ENCODE peak calls at places on chromosomes 6 and 20, in seven cellular contexts. One of them, this sample, is unnamed. For H3K4me1, the result is how much of the 10 kb centered on the place peaks cover.

GRCh38 chr6:86961432-86962200 is 24.3 kb downstream of the HTR1E start:
- DNase-seq in adrenal gland: no peak
- DNase-seq in SJSA1: no peak
- DNase-seq in neuronal stem cell: no peak
- DNase-seq in IMR-90: no peak
- DNase-seq in OCI-LY7: no peak
- DNase-seq in thyroid gland: no peak
- DNase-seq in this sample: no peak

GRCh38 chr6:136647363-136647763 is 97.1 kb upstream of the MAP7 start:
- DNase-seq in adrenal gland: peak
- DNase-seq in IMR-90: peak
- DNase-seq in OCI-LY7: no peak
- DNase-seq in thyroid gland: no peak
- DNase-seq in SJSA1: peak
- DNase-seq in neuronal stem cell: no peak
- DNase-seq in this sample: peak

GRCh38 chr6:143248359-143248758 is 187.7 kb downstream of the AIG1 start:
- DNase-seq in adrenal gland: no peak
- DNase-seq in SJSA1: no peak
- DNase-seq in neuronal stem cell: no peak
- DNase-seq in IMR-90: no peak
- DNase-seq in thyroid gland: no peak
- DNase-seq in OCI-LY7: no peak
- DNase-seq in this sample: no peak

GRCh38 chr20:10502098-10502526 is 67.0 kb downstream of the SLX4IP start:
- DNase-seq in adrenal gland: no peak
- DNase-seq in OCI-LY7: no peak
- DNase-seq in SJSA1: no peak
- DNase-seq in IMR-90: no peak
- DNase-seq in neuronal stem cell: no peak
- DNase-seq in thyroid gland: no peak
- DNase-seq in this sample: no peak

GRCh38 chr6:13614126-13614925 is 809 bp upstream of the NOL7 start:
- DNase-seq in OCI-LY7: peak
- DNase-seq in neuronal stem cell: no peak
- DNase-seq in SJSA1: peak
- DNase-seq in IMR-90: no peak
- DNase-seq in thyroid gland: peak
- DNase-seq in adrenal gland: peak
- DNase-seq in this sample: peak

GRCh38 chr6:30013296-30013922 is 47.7 kb upstream of the POLR1H start:
- DNase-seq in SJSA1: no peak
- DNase-seq in OCI-LY7: peak
- DNase-seq in IMR-90: no peak
- DNase-seq in thyroid gland: peak
- DNase-seq in adrenal gland: no peak
- DNase-seq in neuronal stem cell: no peak
- DNase-seq in this sample: peak

GRCh38 chr6:116060572-116061283 is at the start of gene FRK:
- DNase-seq in OCI-LY7: no peak
- DNase-seq in neuronal stem cell: no peak
- DNase-seq in IMR-90: peak
- DNase-seq in thyroid gland: no peak
- DNase-seq in adrenal gland: no peak
- DNase-seq in SJSA1: no peak
- DNase-seq in this sample: peak

GRCh38 chr6:159819932-159820640 is 20.0 kb downstream of the PNLDC1 start:
- DNase-seq in SJSA1: no peak
- DNase-seq in adrenal gland: no peak
- DNase-seq in OCI-LY7: peak
- DNase-seq in thyroid gland: no peak
- DNase-seq in IMR-90: no peak
- DNase-seq in neuronal stem cell: no peak
- DNase-seq in this sample: no peak

GRCh38 chr20:45343867-45344721 is 4.1 kb downstream of the SDC4 start:
- DNase-seq in adrenal gland: peak
- DNase-seq in neuronal stem cell: no peak
- DNase-seq in IMR-90: peak
- DNase-seq in OCI-LY7: no peak
- DNase-seq in thyroid gland: peak
- DNase-seq in SJSA1: peak
- DNase-seq in this sample: peak

GRCh38 chr6:138454976-138455706 is 44.2 kb downstream of the NHSL1 start:
- DNase-seq in SJSA1: no peak
- DNase-seq in neuronal stem cell: no peak
- DNase-seq in thyroid gland: no peak
- DNase-seq in IMR-90: no peak
- DNase-seq in adrenal gland: no peak
- DNase-seq in OCI-LY7: no peak
- DNase-seq in this sample: peak

GRCh38 chr20:42635699-42636411 is 553.9 kb downstream of the PTPRT start:
- DNase-seq in IMR-90: no peak
- DNase-seq in SJSA1: no peak
- DNase-seq in thyroid gland: no peak
- DNase-seq in OCI-LY7: no peak
- DNase-seq in neuronal stem cell: no peak
- DNase-seq in adrenal gland: no peak
- DNase-seq in this sample: peak

GRCh38 chr6:4780360-4780812 is 4.2 kb downstream of the CDYL start:
- DNase-seq in adrenal gland: peak
- DNase-seq in neuronal stem cell: no peak
- DNase-seq in IMR-90: peak
- DNase-seq in OCI-LY7: no peak
- DNase-seq in SJSA1: peak
- DNase-seq in thyroid gland: peak
- DNase-seq in this sample: no peak

GRCh38 chr6:41122373-41122772 is 31.8 kb downstream of the TREML1 start:
- DNase-seq in neuronal stem cell: no peak
- DNase-seq in adrenal gland: no peak
- DNase-seq in IMR-90: peak
- DNase-seq in thyroid gland: no peak
- DNase-seq in OCI-LY7: no peak
- DNase-seq in SJSA1: no peak
- DNase-seq in this sample: no peak

GRCh38 chr6:134882426-134883038 is 67.4 kb downstream of the ALDH8A1 start:
- DNase-seq in OCI-LY7: peak
- DNase-seq in IMR-90: peak
- DNase-seq in adrenal gland: peak
- DNase-seq in neuronal stem cell: peak
- DNase-seq in SJSA1: peak
- DNase-seq in thyroid gland: peak
- DNase-seq in this sample: peak

GRCh38 chr6:67680297-67680932 is 954.7 kb upstream of the ADGRB3 start:
- DNase-seq in SJSA1: no peak
- DNase-seq in OCI-LY7: no peak
- DNase-seq in neuronal stem cell: no peak
- DNase-seq in adrenal gland: no peak
- DNase-seq in thyroid gland: no peak
- DNase-seq in IMR-90: peak
- DNase-seq in this sample: no peak

GRCh38 chr6:31528307-31528777 is 420 bp upstream of the MCCD1 start:
- DNase-seq in thyroid gland: no peak
- DNase-seq in SJSA1: no peak
- DNase-seq in OCI-LY7: no peak
- DNase-seq in IMR-90: no peak
- DNase-seq in adrenal gland: no peak
- DNase-seq in neuronal stem cell: no peak
- DNase-seq in this sample: no peak

GRCh38 chr6:161257778-161258457 is 15.9 kb downstream of the AGPAT4 start:
- DNase-seq in thyroid gland: no peak
- DNase-seq in SJSA1: peak
- DNase-seq in neuronal stem cell: no peak
- DNase-seq in OCI-LY7: no peak
- DNase-seq in IMR-90: peak
- DNase-seq in adrenal gland: no peak
- DNase-seq in this sample: no peak

GRCh38 chr6:107495196-107495643 is 5.3 kb downstream of the SOBP start:
- DNase-seq in SJSA1: no peak
- DNase-seq in OCI-LY7: peak
- DNase-seq in neuronal stem cell: no peak
- DNase-seq in IMR-90: peak
- DNase-seq in thyroid gland: peak
- DNase-seq in adrenal gland: peak
- DNase-seq in this sample: no peak

GRCh38 chr6:22444335-22444734 is 125.0 kb upstream of the HDGFL1 start:
- DNase-seq in adrenal gland: no peak
- DNase-seq in OCI-LY7: no peak
- DNase-seq in thyroid gland: no peak
- DNase-seq in SJSA1: no peak
- DNase-seq in neuronal stem cell: no peak
- DNase-seq in IMR-90: peak
- DNase-seq in this sample: no peak

GRCh38 chr6:132465530-132466485 is 47.1 kb downstream of the STX7 start:
- DNase-seq in SJSA1: no peak
- DNase-seq in thyroid gland: no peak
- DNase-seq in neuronal stem cell: no peak
- DNase-seq in adrenal gland: no peak
- DNase-seq in IMR-90: no peak
- DNase-seq in OCI-LY7: peak
- DNase-seq in this sample: no peak

GRCh38 chr6:15659181-15659580 is 3.6 kb downstream of the DTNBP1 start:
- DNase-seq in SJSA1: no peak
- DNase-seq in adrenal gland: no peak
- DNase-seq in thyroid gland: no peak
- DNase-seq in neuronal stem cell: no peak
- DNase-seq in IMR-90: no peak
- DNase-seq in OCI-LY7: no peak
- DNase-seq in this sample: no peak

GRCh38 chr20:48015136-48015925 is 230.1 kb upstream of the SULF2 start:
- DNase-seq in neuronal stem cell: no peak
- DNase-seq in IMR-90: peak
- DNase-seq in thyroid gland: no peak
- DNase-seq in OCI-LY7: no peak
- DNase-seq in SJSA1: no peak
- DNase-seq in adrenal gland: no peak
- DNase-seq in this sample: no peak

GRCh38 chr6:142702501-142703460 is 242.2 kb downstream of the HIVEP2 start:
- DNase-seq in neuronal stem cell: no peak
- DNase-seq in thyroid gland: peak
- DNase-seq in SJSA1: no peak
- DNase-seq in OCI-LY7: no peak
- DNase-seq in adrenal gland: peak
- DNase-seq in IMR-90: no peak
- DNase-seq in this sample: peak

GRCh38 chr6:121668259-121668658 is 232.8 kb downstream of the GJA1 start:
- DNase-seq in IMR-90: peak
- DNase-seq in adrenal gland: no peak
- DNase-seq in neuronal stem cell: no peak
- DNase-seq in OCI-LY7: no peak
- DNase-seq in SJSA1: no peak
- DNase-seq in thyroid gland: no peak
- DNase-seq in this sample: no peak

GRCh38 chr6:1316482-1317220 is 4.8 kb downstream of the FOXQ1 start:
- DNase-seq in neuronal stem cell: no peak
- DNase-seq in OCI-LY7: no peak
- DNase-seq in adrenal gland: peak
- DNase-seq in SJSA1: no peak
- DNase-seq in thyroid gland: peak
- DNase-seq in IMR-90: no peak
- DNase-seq in this sample: peak

GRCh38 chr20:35216541-35216940 is 9.9 kb upstream of the MMP24 start:
- DNase-seq in neuronal stem cell: no peak
- DNase-seq in thyroid gland: no peak
- DNase-seq in adrenal gland: no peak
- DNase-seq in SJSA1: no peak
- DNase-seq in OCI-LY7: no peak
- DNase-seq in IMR-90: no peak
- DNase-seq in this sample: no peak
- H3K27ac ChIP-seq in neuronal stem cell: no peak
- H3K27ac ChIP-seq in thyroid gland: no peak
- H3K27ac ChIP-seq in adrenal gland: no peak
- H3K27ac ChIP-seq in SJSA1: no peak
- H3K27ac ChIP-seq in OCI-LY7: no peak
- H3K27ac ChIP-seq in IMR-90: no peak
- H3K27ac ChIP-seq in this sample: no peak

DNA sequence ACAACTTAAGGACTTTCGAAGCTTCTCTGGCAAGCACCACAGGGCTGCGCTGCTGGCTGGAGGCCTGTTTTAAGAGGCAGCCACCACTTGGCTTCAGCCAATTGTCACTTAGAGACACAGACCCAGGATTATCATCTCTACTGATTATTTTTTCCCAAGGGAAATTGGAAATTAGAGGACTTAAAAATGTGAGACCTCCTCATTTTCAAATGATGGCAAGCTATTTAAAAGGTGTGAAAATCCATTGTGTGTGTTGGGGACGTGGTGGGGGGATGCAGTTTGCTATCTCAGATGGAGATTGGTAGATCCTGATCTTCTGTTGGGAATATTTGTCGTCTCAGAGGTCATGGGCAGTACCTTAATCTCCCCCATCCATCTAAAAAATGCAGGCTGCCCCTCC is 11.3 kb downstream of the ARHGAP40 start:
- DNase-seq in adrenal gland: no peak
- DNase-seq in OCI-LY7: no peak
- DNase-seq in SJSA1: no peak
- DNase-seq in neuronal stem cell: no peak
- DNase-seq in IMR-90: no peak
- DNase-seq in thyroid gland: peak
- DNase-seq in this sample: no peak
- H3K4me1 ChIP-seq in adrenal gland: under half
- H3K4me1 ChIP-seq in OCI-LY7: under half
- H3K4me1 ChIP-seq in SJSA1: under half
- H3K4me1 ChIP-seq in neuronal stem cell: under half
- H3K4me1 ChIP-seq in IMR-90: under half
- H3K4me1 ChIP-seq in thyroid gland: under half
- H3K4me1 ChIP-seq in this sample: under half

DNA sequence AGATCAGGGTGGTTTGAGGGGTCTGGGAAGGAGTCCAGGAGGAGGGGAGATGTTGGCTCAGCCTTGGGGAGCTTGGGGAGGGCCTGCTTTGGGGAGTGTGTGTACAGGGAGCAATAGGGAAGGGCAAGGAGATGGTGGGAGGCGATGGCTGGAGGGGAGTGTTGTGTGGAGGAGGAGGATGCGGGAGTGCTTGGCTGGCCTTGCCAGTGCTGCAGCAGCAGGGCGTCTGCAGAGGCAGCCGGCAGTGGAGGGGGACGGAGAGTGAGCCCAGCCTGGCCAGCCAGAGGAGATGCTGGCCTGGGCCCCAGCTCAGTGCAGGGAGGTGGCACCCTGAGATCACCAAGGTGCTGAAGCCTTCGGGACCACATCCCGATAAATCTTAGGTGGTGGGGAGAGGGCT is 3.9 kb downstream of the IP6K3 start:
- DNase-seq in thyroid gland: peak
- DNase-seq in IMR-90: no peak
- DNase-seq in adrenal gland: no peak
- DNase-seq in neuronal stem cell: no peak
- DNase-seq in SJSA1: no peak
- DNase-seq in OCI-LY7: no peak
- DNase-seq in this sample: no peak
- H3K27ac ChIP-seq in thyroid gland: no peak
- H3K27ac ChIP-seq in IMR-90: no peak
- H3K27ac ChIP-seq in adrenal gland: no peak
- H3K27ac ChIP-seq in neuronal stem cell: no peak
- H3K27ac ChIP-seq in SJSA1: no peak
- H3K27ac ChIP-seq in OCI-LY7: no peak
- H3K27ac ChIP-seq in this sample: no peak

DNA sequence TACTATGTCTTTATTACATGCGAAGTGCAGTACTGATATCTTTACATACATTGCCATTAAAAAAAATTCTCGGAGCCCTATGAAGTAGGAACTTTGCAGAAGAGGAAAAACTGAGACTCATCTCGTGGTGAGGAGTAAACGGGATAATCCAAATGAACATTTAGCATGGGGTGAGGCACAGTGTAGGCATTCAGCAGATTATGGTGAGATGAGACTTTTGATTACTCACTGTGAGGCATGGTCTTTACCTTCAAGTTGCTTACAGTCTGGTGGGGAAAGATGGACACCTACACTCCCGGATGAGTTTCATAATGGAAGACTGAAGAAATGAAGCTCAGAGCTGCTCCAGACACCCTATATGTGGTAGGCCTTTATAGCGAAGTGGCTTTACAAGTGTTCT is 1.4 kb downstream of the RPRD1B start:
- DNase-seq in SJSA1: no peak
- DNase-seq in thyroid gland: no peak
- DNase-seq in IMR-90: no peak
- DNase-seq in OCI-LY7: peak
- DNase-seq in neuronal stem cell: no peak
- DNase-seq in adrenal gland: no peak
- DNase-seq in this sample: no peak
- H3K4me1 ChIP-seq in SJSA1: under half
- H3K4me1 ChIP-seq in thyroid gland: under half
- H3K4me1 ChIP-seq in IMR-90: under half
- H3K4me1 ChIP-seq in OCI-LY7: under half
- H3K4me1 ChIP-seq in neuronal stem cell: under half
- H3K4me1 ChIP-seq in adrenal gland: under half
- H3K4me1 ChIP-seq in this sample: under half

This sample was measured in small intestine.